ENCODE peak calls at places on chromosomes 13 and 19, in seven cellular contexts. One of them, this sample, is unnamed.
A peak's percentile ranks its signal among the peaks of the same experiment; 100 is the strongest.

GRCh38 chr13:93758575-93758974 is 532.0 kb downstream of the GPC6 start:
- DNase-seq in IMR-90: peak; percentile 57
- DNase-seq in lung: no peak
- DNase-seq in neural progenitor cell: no peak
- DNase-seq in fibroblast of lung: peak; percentile 34
- DNase-seq in body of pancreas: no peak
- DNase-seq in CD8-positive, alpha-beta memory T cell: no peak
- DNase-seq in this sample: no peak

GRCh38 chr13:102771298-102772041 is 2.1 kb downstream of the TEX30 start:
- DNase-seq in body of pancreas: no peak
- DNase-seq in CD8-positive, alpha-beta memory T cell: no peak
- DNase-seq in fibroblast of lung: no peak
- DNase-seq in IMR-90: no peak
- DNase-seq in neural progenitor cell: no peak
- DNase-seq in lung: no peak
- DNase-seq in this sample: no peak

GRCh38 chr13:59663707-59664106 is 500.0 kb downstream of the DIAPH3 start:
- DNase-seq in IMR-90: no peak
- DNase-seq in body of pancreas: no peak
- DNase-seq in lung: no peak
- DNase-seq in neural progenitor cell: no peak
- DNase-seq in fibroblast of lung: no peak
- DNase-seq in CD8-positive, alpha-beta memory T cell: no peak
- DNase-seq in this sample: peak; percentile 8

GRCh38 chr13:99577934-99578917 is 77.0 kb downstream of the TM9SF2 start:
- DNase-seq in body of pancreas: no peak
- DNase-seq in fibroblast of lung: no peak
- DNase-seq in lung: no peak
- DNase-seq in CD8-positive, alpha-beta memory T cell: no peak
- DNase-seq in IMR-90: no peak
- DNase-seq in neural progenitor cell: no peak
- DNase-seq in this sample: no peak

GRCh38 chr13:30158774-30159445 is 148.4 kb downstream of the KATNAL1 start:
- DNase-seq in CD8-positive, alpha-beta memory T cell: peak; percentile 57
- DNase-seq in lung: no peak
- DNase-seq in body of pancreas: no peak
- DNase-seq in IMR-90: peak; percentile 71
- DNase-seq in fibroblast of lung: peak; percentile 86
- DNase-seq in neural progenitor cell: no peak
- DNase-seq in this sample: no peak

GRCh38 chr13:75687145-75687763 is 51.1 kb downstream of the LMO7 start:
- DNase-seq in CD8-positive, alpha-beta memory T cell: no peak
- DNase-seq in IMR-90: peak; percentile 68
- DNase-seq in lung: no peak
- DNase-seq in body of pancreas: no peak
- DNase-seq in neural progenitor cell: peak; percentile 28
- DNase-seq in fibroblast of lung: peak; percentile 43
- DNase-seq in this sample: no peak

GRCh38 chr13:40153516-40153915 is 498.1 kb downstream of the COG6 start:
- DNase-seq in body of pancreas: peak; percentile 69
- DNase-seq in CD8-positive, alpha-beta memory T cell: peak; percentile 53
- DNase-seq in fibroblast of lung: no peak
- DNase-seq in neural progenitor cell: no peak
- DNase-seq in lung: no peak
- DNase-seq in IMR-90: no peak
- DNase-seq in this sample: no peak

GRCh38 chr13:44109986-44110640 is 230.4 kb downstream of the LACC1 start:
- DNase-seq in body of pancreas: no peak
- DNase-seq in CD8-positive, alpha-beta memory T cell: no peak
- DNase-seq in fibroblast of lung: no peak
- DNase-seq in neural progenitor cell: no peak
- DNase-seq in lung: no peak
- DNase-seq in IMR-90: no peak
- DNase-seq in this sample: no peak

GRCh38 chr19:13866463-13867046 is 10.4 kb upstream of the NANOS3 start:
- DNase-seq in IMR-90: no peak
- DNase-seq in lung: no peak
- DNase-seq in fibroblast of lung: no peak
- DNase-seq in CD8-positive, alpha-beta memory T cell: no peak
- DNase-seq in neural progenitor cell: no peak
- DNase-seq in body of pancreas: no peak
- DNase-seq in this sample: no peak

GRCh38 chr19:54164369-54165068 is 5.0 kb upstream of the LENG1 start:
- DNase-seq in IMR-90: peak; percentile 22
- DNase-seq in neural progenitor cell: peak; percentile 71
- DNase-seq in body of pancreas: peak; percentile 62
- DNase-seq in lung: peak; percentile 89
- DNase-seq in CD8-positive, alpha-beta memory T cell: peak; percentile 65
- DNase-seq in fibroblast of lung: peak; percentile 60
- DNase-seq in this sample: no peak

GRCh38 chr19:4343056-4343844 is at the start of gene MPND:
- DNase-seq in IMR-90: peak; percentile 64
- DNase-seq in body of pancreas: peak; percentile 93
- DNase-seq in fibroblast of lung: peak; percentile 75
- DNase-seq in neural progenitor cell: peak; percentile 96
- DNase-seq in lung: peak; percentile 91
- DNase-seq in CD8-positive, alpha-beta memory T cell: peak; percentile 92
- DNase-seq in this sample: peak; percentile 88

GRCh38 chr13:32362574-32362973 is 47.3 kb downstream of the BRCA2 start:
- DNase-seq in neural progenitor cell: no peak
- DNase-seq in lung: no peak
- DNase-seq in body of pancreas: no peak
- DNase-seq in IMR-90: no peak
- DNase-seq in CD8-positive, alpha-beta memory T cell: no peak
- DNase-seq in fibroblast of lung: no peak
- DNase-seq in this sample: no peak

GRCh38 chr19:46746281-46746965 is at the start of gene STRN4:
- DNase-seq in body of pancreas: peak; percentile 61
- DNase-seq in fibroblast of lung: peak; percentile 43
- DNase-seq in CD8-positive, alpha-beta memory T cell: peak; percentile 79
- DNase-seq in IMR-90: no peak
- DNase-seq in neural progenitor cell: peak; percentile 88
- DNase-seq in lung: no peak
- DNase-seq in this sample: peak; percentile 34

GRCh38 chr19:38057954-38058690 is 151.1 kb downstream of the SIPA1L3 start:
- DNase-seq in fibroblast of lung: no peak
- DNase-seq in neural progenitor cell: no peak
- DNase-seq in CD8-positive, alpha-beta memory T cell: no peak
- DNase-seq in lung: peak; percentile 83
- DNase-seq in body of pancreas: peak; percentile 82
- DNase-seq in IMR-90: no peak
- DNase-seq in this sample: peak; percentile 85

GRCh38 chr19:3880471-3881271 is at the start of gene ATCAY:
- DNase-seq in CD8-positive, alpha-beta memory T cell: no peak
- DNase-seq in IMR-90: no peak
- DNase-seq in fibroblast of lung: no peak
- DNase-seq in body of pancreas: no peak
- DNase-seq in neural progenitor cell: peak; percentile 91
- DNase-seq in lung: no peak
- DNase-seq in this sample: peak; percentile 91

GRCh38 chr13:60020288-60020687 is 143.4 kb downstream of the DIAPH3 start:
- DNase-seq in IMR-90: no peak
- DNase-seq in lung: no peak
- DNase-seq in fibroblast of lung: no peak
- DNase-seq in body of pancreas: no peak
- DNase-seq in CD8-positive, alpha-beta memory T cell: no peak
- DNase-seq in neural progenitor cell: no peak
- DNase-seq in this sample: no peak

GRCh38 chr13:46288570-46289259 is 77.0 kb downstream of the LRRC63 start:
- DNase-seq in CD8-positive, alpha-beta memory T cell: no peak
- DNase-seq in IMR-90: peak; percentile 22
- DNase-seq in body of pancreas: no peak
- DNase-seq in fibroblast of lung: peak; percentile 24
- DNase-seq in lung: no peak
- DNase-seq in neural progenitor cell: peak; percentile 68
- DNase-seq in this sample: no peak

GRCh38 chr13:110485604-110486003 is 75.9 kb downstream of the RAB20 start:
- DNase-seq in body of pancreas: no peak
- DNase-seq in CD8-positive, alpha-beta memory T cell: no peak
- DNase-seq in lung: no peak
- DNase-seq in fibroblast of lung: peak; percentile 73
- DNase-seq in IMR-90: no peak
- DNase-seq in neural progenitor cell: peak; percentile 83
- DNase-seq in this sample: no peak

GRCh38 chr13:85653681-85654080 is 145.5 kb downstream of the SLITRK6 start:
- DNase-seq in neural progenitor cell: no peak
- DNase-seq in lung: no peak
- DNase-seq in CD8-positive, alpha-beta memory T cell: no peak
- DNase-seq in IMR-90: no peak
- DNase-seq in body of pancreas: no peak
- DNase-seq in fibroblast of lung: no peak
- DNase-seq in this sample: no peak

GRCh38 chr19:6667114-6667627 is 2.8 kb downstream of the TNFSF14 start:
- DNase-seq in lung: peak; percentile 46
- DNase-seq in IMR-90: no peak
- DNase-seq in body of pancreas: no peak
- DNase-seq in CD8-positive, alpha-beta memory T cell: peak; percentile 63
- DNase-seq in neural progenitor cell: no peak
- DNase-seq in fibroblast of lung: no peak
- DNase-seq in this sample: no peak

GRCh38 chr19:48139053-48139452 is 28.4 kb upstream of the PLA2G4C start:
- DNase-seq in IMR-90: no peak
- DNase-seq in neural progenitor cell: no peak
- DNase-seq in fibroblast of lung: no peak
- DNase-seq in CD8-positive, alpha-beta memory T cell: no peak
- DNase-seq in body of pancreas: no peak
- DNase-seq in lung: no peak
- DNase-seq in this sample: no peak

GRCh38 chr19:3803986-3804385 is 17.8 kb upstream of the MATK start:
- DNase-seq in lung: no peak
- DNase-seq in IMR-90: no peak
- DNase-seq in CD8-positive, alpha-beta memory T cell: no peak
- DNase-seq in neural progenitor cell: no peak
- DNase-seq in body of pancreas: no peak
- DNase-seq in fibroblast of lung: no peak
- DNase-seq in this sample: no peak

GRCh38 chr19:11465605-11466004 is 15.2 kb downstream of the ELAVL3 start:
- DNase-seq in lung: no peak
- DNase-seq in IMR-90: no peak
- DNase-seq in neural progenitor cell: peak; percentile 54
- DNase-seq in body of pancreas: no peak
- DNase-seq in CD8-positive, alpha-beta memory T cell: no peak
- DNase-seq in fibroblast of lung: no peak
- DNase-seq in this sample: peak; percentile 23

GRCh38 chr19:19505669-19506326 is 9.6 kb downstream of the TSSK6 start:
- DNase-seq in neural progenitor cell: no peak
- DNase-seq in fibroblast of lung: no peak
- DNase-seq in IMR-90: no peak
- DNase-seq in CD8-positive, alpha-beta memory T cell: peak; percentile 20
- DNase-seq in body of pancreas: no peak
- DNase-seq in lung: no peak
- DNase-seq in this sample: no peak

GRCh38 chr13:111485491-111486250 is 165.2 kb downstream of the TEX29 start:
- DNase-seq in CD8-positive, alpha-beta memory T cell: no peak
- DNase-seq in neural progenitor cell: no peak
- DNase-seq in IMR-90: no peak
- DNase-seq in lung: no peak
- DNase-seq in fibroblast of lung: no peak
- DNase-seq in body of pancreas: no peak
- DNase-seq in this sample: peak; percentile 6

GRCh38 chr19:22199171-22199570 is 2.4 kb upstream of the ZNF676 start:
- DNase-seq in CD8-positive, alpha-beta memory T cell: no peak
- DNase-seq in body of pancreas: no peak
- DNase-seq in lung: no peak
- DNase-seq in IMR-90: no peak
- DNase-seq in fibroblast of lung: no peak
- DNase-seq in neural progenitor cell: no peak
- DNase-seq in this sample: no peak
- H3K9me3 ChIP-seq in CD8-positive, alpha-beta memory T cell: peaks cover 6% of the 10 kb centered on the region
- H3K9me3 ChIP-seq in body of pancreas: no peaks in the 10 kb centered on the region
- H3K9me3 ChIP-seq in lung: no peaks in the 10 kb centered on the region
- H3K9me3 ChIP-seq in IMR-90: peaks cover 7% of the 10 kb centered on the region
- H3K9me3 ChIP-seq in fibroblast of lung: no peaks in the 10 kb centered on the region
- H3K9me3 ChIP-seq in neural progenitor cell: peaks cover 22% of the 10 kb centered on the region
- H3K9me3 ChIP-seq in this sample: no peaks in the 10 kb centered on the region

GRCh38 chr13:27928353-27928804 is 8.6 kb downstream of the PDX1 start:
- DNase-seq in CD8-positive, alpha-beta memory T cell: no peak
- DNase-seq in lung: no peak
- DNase-seq in body of pancreas: no peak
- DNase-seq in fibroblast of lung: no peak
- DNase-seq in IMR-90: no peak
- DNase-seq in neural progenitor cell: no peak
- DNase-seq in this sample: no peak
- H3K27me3 ChIP-seq in CD8-positive, alpha-beta memory T cell: peaks cover 33% of the 10 kb centered on the region
- H3K27me3 ChIP-seq in lung: peaks cover 31% of the 10 kb centered on the region
- H3K27me3 ChIP-seq in body of pancreas: no peaks in the 10 kb centered on the region
- H3K27me3 ChIP-seq in fibroblast of lung: peaks cover 58% of the 10 kb centered on the region
- H3K27me3 ChIP-seq in IMR-90: peaks cover 78% of the 10 kb centered on the region
- H3K27me3 ChIP-seq in neural progenitor cell: peaks cover 100% of the 10 kb centered on the region
- H3K27me3 ChIP-seq in this sample: peaks cover 100% of the 10 kb centered on the region

DNA sequence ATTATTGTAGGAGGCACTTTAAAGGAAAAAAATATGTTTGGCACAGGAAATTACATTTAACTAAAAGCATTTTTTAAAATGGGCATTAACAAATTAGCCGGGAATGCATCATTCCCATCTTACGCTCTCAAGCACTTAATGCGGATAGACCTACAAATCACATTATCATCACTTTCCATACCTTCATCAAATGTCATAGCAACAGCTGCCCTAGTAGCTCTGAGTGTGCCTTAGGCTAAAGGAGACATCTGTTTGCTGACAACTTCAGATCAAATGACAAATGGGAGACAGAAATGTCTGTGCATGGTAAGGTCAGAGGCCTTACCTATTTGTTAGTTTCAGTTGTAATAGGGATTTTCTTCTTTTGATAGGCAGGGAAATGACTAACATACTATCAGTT is 773.2 kb upstream of the SLC10A2 start:
- DNase-seq in body of pancreas: no peak
- DNase-seq in IMR-90: no peak
- DNase-seq in neural progenitor cell: no peak
- DNase-seq in lung: no peak
- DNase-seq in fibroblast of lung: no peak
- DNase-seq in CD8-positive, alpha-beta memory T cell: no peak
- DNase-seq in this sample: peak; percentile 62
- H3K4me3 ChIP-seq in body of pancreas: no peak overlapping the region
- H3K4me3 ChIP-seq in IMR-90: no peak overlapping the region
- H3K4me3 ChIP-seq in neural progenitor cell: no peak overlapping the region
- H3K4me3 ChIP-seq in lung: no peak overlapping the region
- H3K4me3 ChIP-seq in fibroblast of lung: no peak overlapping the region
- H3K4me3 ChIP-seq in CD8-positive, alpha-beta memory T cell: no peak overlapping the region
- H3K4me3 ChIP-seq in this sample: no peak overlapping the region

GRCh38 chr13:98348476-98348875 is 171.4 kb upstream of the RNF113B start:
- DNase-seq in IMR-90: no peak
- DNase-seq in neural progenitor cell: no peak
- DNase-seq in CD8-positive, alpha-beta memory T cell: no peak
- DNase-seq in body of pancreas: no peak
- DNase-seq in lung: no peak
- DNase-seq in fibroblast of lung: no peak
- DNase-seq in this sample: no peak

GRCh38 chr13:98344392-98344791 is 167.3 kb upstream of the RNF113B start:
- DNase-seq in neural progenitor cell: no peak
- DNase-seq in body of pancreas: no peak
- DNase-seq in CD8-positive, alpha-beta memory T cell: no peak
- DNase-seq in fibroblast of lung: no peak
- DNase-seq in lung: no peak
- DNase-seq in IMR-90: no peak
- DNase-seq in this sample: no peak

GRCh38 chr13:98343461-98343860 is 166.4 kb upstream of the RNF113B start:
- DNase-seq in IMR-90: no peak
- DNase-seq in neural progenitor cell: peak; percentile 23
- DNase-seq in body of pancreas: no peak
- DNase-seq in lung: no peak
- DNase-seq in fibroblast of lung: no peak
- DNase-seq in CD8-positive, alpha-beta memory T cell: no peak
- DNase-seq in this sample: no peak

GRCh38 chr13:98346904-98347636 is 170.0 kb upstream of the RNF113B start:
- DNase-seq in CD8-positive, alpha-beta memory T cell: no peak
- DNase-seq in IMR-90: no peak
- DNase-seq in body of pancreas: no peak
- DNase-seq in fibroblast of lung: no peak
- DNase-seq in neural progenitor cell: no peak
- DNase-seq in lung: no peak
- DNase-seq in this sample: no peak

GRCh38 chr13:98345103-98345899 is 168.2 kb upstream of the RNF113B start:
- DNase-seq in fibroblast of lung: no peak
- DNase-seq in neural progenitor cell: no peak
- DNase-seq in lung: no peak
- DNase-seq in IMR-90: no peak
- DNase-seq in CD8-positive, alpha-beta memory T cell: no peak
- DNase-seq in body of pancreas: peak; percentile 35
- DNase-seq in this sample: no peak
- H3K9me3 ChIP-seq in fibroblast of lung: no peaks in the 10 kb centered on the region
- H3K9me3 ChIP-seq in neural progenitor cell: no peaks in the 10 kb centered on the region
- H3K9me3 ChIP-seq in lung: no peaks in the 10 kb centered on the region
- H3K9me3 ChIP-seq in IMR-90: no peaks in the 10 kb centered on the region
- H3K9me3 ChIP-seq in CD8-positive, alpha-beta memory T cell: no peaks in the 10 kb centered on the region
- H3K9me3 ChIP-seq in body of pancreas: no peaks in the 10 kb centered on the region
- H3K9me3 ChIP-seq in this sample: no peaks in the 10 kb centered on the region